ENCODE peak calls at places on chromosomes 13 and 19, in seven cellular contexts. One of them, this sample, is unnamed.
A peak's percentile ranks its signal among the peaks of the same experiment; 100 is the strongest.

GRCh38 chr13:96781141-96781540 is 213.1 kb downstream of the OXGR1 start:
- DNase-seq in breast epithelium: no peak
- DNase-seq in effector memory CD4-positive, alpha-beta T cell: no peak
- DNase-seq in heart right ventricle: peak; percentile 31
- DNase-seq in IMR-90: no peak
- DNase-seq in fibroblast of lung: no peak
- DNase-seq in PC-3: peak; percentile 66
- DNase-seq in this sample: no peak

GRCh38 chr13:34700155-34700554 is 241.9 kb upstream of the NBEA start:
- DNase-seq in breast epithelium: no peak
- DNase-seq in effector memory CD4-positive, alpha-beta T cell: no peak
- DNase-seq in heart right ventricle: no peak
- DNase-seq in IMR-90: no peak
- DNase-seq in fibroblast of lung: no peak
- DNase-seq in PC-3: no peak
- DNase-seq in this sample: no peak

GRCh38 chr13:112346173-112346898 is 29.8 kb upstream of the SPACA7 start:
- DNase-seq in breast epithelium: no peak
- DNase-seq in effector memory CD4-positive, alpha-beta T cell: no peak
- DNase-seq in heart right ventricle: no peak
- DNase-seq in IMR-90: no peak
- DNase-seq in fibroblast of lung: no peak
- DNase-seq in PC-3: no peak
- DNase-seq in this sample: peak; percentile 40

GRCh38 chr13:45781553-45782326 is 69.8 kb downstream of the SIAH3 start:
- DNase-seq in breast epithelium: no peak
- DNase-seq in effector memory CD4-positive, alpha-beta T cell: no peak
- DNase-seq in heart right ventricle: peak; percentile 69
- DNase-seq in IMR-90: no peak
- DNase-seq in fibroblast of lung: peak; percentile 2
- DNase-seq in PC-3: peak; percentile 2
- DNase-seq in this sample: no peak

GRCh38 chr19:5091576-5092215 is 122.8 kb downstream of the KDM4B start:
- DNase-seq in breast epithelium: no peak
- DNase-seq in effector memory CD4-positive, alpha-beta T cell: no peak
- DNase-seq in heart right ventricle: no peak
- DNase-seq in IMR-90: no peak
- DNase-seq in fibroblast of lung: no peak
- DNase-seq in PC-3: no peak
- DNase-seq in this sample: no peak

GRCh38 chr13:81929988-81930387 is 1589.1 kb upstream of the SPRY2 start:
- DNase-seq in breast epithelium: no peak
- DNase-seq in effector memory CD4-positive, alpha-beta T cell: no peak
- DNase-seq in heart right ventricle: no peak
- DNase-seq in IMR-90: no peak
- DNase-seq in fibroblast of lung: peak; percentile 14
- DNase-seq in PC-3: peak; percentile 42
- DNase-seq in this sample: no peak

GRCh38 chr13:36919833-36920611 is at the start of gene SMAD9:
- DNase-seq in breast epithelium: peak; percentile 61
- DNase-seq in effector memory CD4-positive, alpha-beta T cell: no peak
- DNase-seq in heart right ventricle: peak; percentile 76
- DNase-seq in IMR-90: peak; percentile 67
- DNase-seq in fibroblast of lung: peak; percentile 59
- DNase-seq in PC-3: peak; percentile 48
- DNase-seq in this sample: peak; percentile 73

GRCh38 chr19:7657047-7657779 is 11.6 kb upstream of the RETN start:
- DNase-seq in breast epithelium: no peak
- DNase-seq in effector memory CD4-positive, alpha-beta T cell: no peak
- DNase-seq in heart right ventricle: no peak
- DNase-seq in IMR-90: no peak
- DNase-seq in fibroblast of lung: peak; percentile 8
- DNase-seq in PC-3: no peak
- DNase-seq in this sample: no peak

GRCh38 chr13:92804926-92805325 is 421.7 kb upstream of the GPC6 start:
- DNase-seq in breast epithelium: no peak
- DNase-seq in effector memory CD4-positive, alpha-beta T cell: no peak
- DNase-seq in heart right ventricle: no peak
- DNase-seq in IMR-90: no peak
- DNase-seq in fibroblast of lung: peak; percentile 25
- DNase-seq in PC-3: no peak
- DNase-seq in this sample: no peak

GRCh38 chr13:90770334-90770733 is 577.2 kb upstream of the MIR17HG start:
- DNase-seq in breast epithelium: no peak
- DNase-seq in effector memory CD4-positive, alpha-beta T cell: no peak
- DNase-seq in heart right ventricle: no peak
- DNase-seq in IMR-90: no peak
- DNase-seq in fibroblast of lung: no peak
- DNase-seq in PC-3: no peak
- DNase-seq in this sample: no peak

DNA sequence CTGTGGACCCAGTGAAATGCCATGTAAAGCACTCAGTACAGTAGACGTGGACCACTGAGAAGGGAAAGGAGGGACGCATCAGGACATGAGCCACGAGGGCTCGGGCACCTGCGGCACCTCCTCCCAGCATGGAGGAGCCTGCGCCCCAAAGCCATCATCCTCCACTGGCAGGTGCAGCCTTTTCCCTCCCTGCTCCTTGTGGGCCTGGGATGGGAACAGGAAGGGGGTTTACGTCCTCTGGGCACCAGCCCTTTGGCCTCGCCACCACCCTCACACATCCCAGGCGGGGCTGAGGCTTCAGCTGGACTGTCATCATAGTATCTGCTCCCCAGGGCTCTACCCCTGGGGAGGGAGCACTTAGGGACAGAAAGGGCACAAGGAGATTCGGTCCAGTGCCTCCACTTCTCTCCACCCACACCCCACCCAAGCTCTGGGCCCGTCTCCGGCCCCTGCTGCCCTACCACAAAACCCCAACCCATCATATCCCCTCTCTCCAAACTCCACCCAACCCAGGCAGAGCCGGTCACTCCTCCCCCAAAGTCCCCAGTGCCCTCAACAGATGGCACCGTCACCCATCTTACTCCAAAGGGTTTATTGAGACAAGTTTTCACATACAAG is 2.1 kb upstream of the PRKD2 start:
- DNase-seq in breast epithelium: no peak
- DNase-seq in effector memory CD4-positive, alpha-beta T cell: no peak
- DNase-seq in heart right ventricle: no peak
- DNase-seq in IMR-90: no peak
- DNase-seq in fibroblast of lung: no peak
- DNase-seq in PC-3: no peak
- DNase-seq in this sample: no peak
- H3K27ac ChIP-seq in breast epithelium: peak overlapping the region; percentile 91
- H3K27ac ChIP-seq in effector memory CD4-positive, alpha-beta T cell: peak overlapping the region; percentile 89
- H3K27ac ChIP-seq in heart right ventricle: no peak overlapping the region
- H3K27ac ChIP-seq in IMR-90: no peak overlapping the region
- H3K27ac ChIP-seq in fibroblast of lung: no peak overlapping the region
- H3K27ac ChIP-seq in PC-3: no peak overlapping the region
- H3K27ac ChIP-seq in this sample: no peak overlapping the region

GRCh38 chr19:30841934-30842333 is 469.8 kb downstream of the ZNF536 start:
- DNase-seq in breast epithelium: no peak
- DNase-seq in effector memory CD4-positive, alpha-beta T cell: no peak
- DNase-seq in heart right ventricle: no peak
- DNase-seq in IMR-90: no peak
- DNase-seq in fibroblast of lung: no peak
- DNase-seq in PC-3: no peak
- DNase-seq in this sample: no peak
- H3K27ac ChIP-seq in breast epithelium: no peak overlapping the region
- H3K27ac ChIP-seq in effector memory CD4-positive, alpha-beta T cell: no peak overlapping the region
- H3K27ac ChIP-seq in heart right ventricle: no peak overlapping the region
- H3K27ac ChIP-seq in IMR-90: no peak overlapping the region
- H3K27ac ChIP-seq in fibroblast of lung: no peak overlapping the region
- H3K27ac ChIP-seq in PC-3: no peak overlapping the region
- H3K27ac ChIP-seq in this sample: no peak overlapping the region

DNA sequence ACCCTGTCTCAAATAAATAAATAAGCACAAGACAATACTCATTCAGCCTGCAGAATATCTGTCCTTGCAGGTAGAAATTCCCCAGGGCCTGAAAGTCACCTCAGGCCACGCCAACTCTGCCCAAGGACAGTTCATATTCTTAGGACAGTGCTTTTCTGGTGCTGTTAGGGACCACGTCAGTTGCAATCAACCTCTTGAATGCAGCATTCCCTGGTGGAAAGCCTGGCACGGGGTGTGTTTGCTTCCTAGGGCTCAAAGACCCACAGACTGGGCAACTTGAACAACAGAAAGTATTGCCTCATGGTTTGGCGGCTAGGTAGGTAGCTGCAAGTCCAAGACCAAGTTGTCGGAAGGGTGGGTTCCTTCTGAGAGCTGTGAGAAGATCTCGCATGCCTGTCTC is 160.3 kb downstream of the KCTD15 start:
- DNase-seq in breast epithelium: no peak
- DNase-seq in effector memory CD4-positive, alpha-beta T cell: no peak
- DNase-seq in heart right ventricle: no peak
- DNase-seq in IMR-90: no peak
- DNase-seq in fibroblast of lung: no peak
- DNase-seq in PC-3: no peak
- DNase-seq in this sample: no peak
- H3K27ac ChIP-seq in breast epithelium: no peak overlapping the region
- H3K27ac ChIP-seq in effector memory CD4-positive, alpha-beta T cell: no peak overlapping the region
- H3K27ac ChIP-seq in heart right ventricle: no peak overlapping the region
- H3K27ac ChIP-seq in IMR-90: no peak overlapping the region
- H3K27ac ChIP-seq in fibroblast of lung: no peak overlapping the region
- H3K27ac ChIP-seq in PC-3: no peak overlapping the region
- H3K27ac ChIP-seq in this sample: no peak overlapping the region

GRCh38 chr19:2332341-2333026 is 4.0 kb downstream of the SPPL2B start:
- DNase-seq in breast epithelium: no peak
- DNase-seq in effector memory CD4-positive, alpha-beta T cell: peak; percentile 14
- DNase-seq in heart right ventricle: peak; percentile 38
- DNase-seq in IMR-90: no peak
- DNase-seq in fibroblast of lung: no peak
- DNase-seq in PC-3: no peak
- DNase-seq in this sample: no peak
- H3K27ac ChIP-seq in breast epithelium: peak overlapping the region; percentile 48
- H3K27ac ChIP-seq in effector memory CD4-positive, alpha-beta T cell: no peak overlapping the region
- H3K27ac ChIP-seq in heart right ventricle: no peak overlapping the region
- H3K27ac ChIP-seq in IMR-90: no peak overlapping the region
- H3K27ac ChIP-seq in fibroblast of lung: no peak overlapping the region
- H3K27ac ChIP-seq in PC-3: no peak overlapping the region
- H3K27ac ChIP-seq in this sample: no peak overlapping the region

GRCh38 chr13:51370116-51370515 is 30.6 kb downstream of the SERPINE3 start:
- DNase-seq in breast epithelium: no peak
- DNase-seq in effector memory CD4-positive, alpha-beta T cell: no peak
- DNase-seq in heart right ventricle: no peak
- DNase-seq in IMR-90: peak; percentile 41
- DNase-seq in fibroblast of lung: peak; percentile 68
- DNase-seq in PC-3: no peak
- DNase-seq in this sample: no peak
- H3K27ac ChIP-seq in breast epithelium: no peak overlapping the region
- H3K27ac ChIP-seq in effector memory CD4-positive, alpha-beta T cell: no peak overlapping the region
- H3K27ac ChIP-seq in heart right ventricle: no peak overlapping the region
- H3K27ac ChIP-seq in IMR-90: no peak overlapping the region
- H3K27ac ChIP-seq in fibroblast of lung: no peak overlapping the region
- H3K27ac ChIP-seq in PC-3: no peak overlapping the region
- H3K27ac ChIP-seq in this sample: no peak overlapping the region